ENCODE peak calls at places on chromosomes 13 and 19, in four cellular contexts. U is transverse colon, Y is breast epithelium, I is esophagus muscularis mucosa. K is an unnamed sample. For H3K27me3, the result is how much of the 10 kb centered on the place peaks cover.

GRCh38 chr19:53102701-53103140 is 501 bp downstream of the ZNF160 start:
- DNase-seq in Y (no peak), I (no peak), U (peak), K (no peak)

GRCh38 chr13:48188129-48188528 is 44.9 kb upstream of the ITM2B start:
- DNase-seq in Y (no peak), I (no peak), U (no peak), K (no peak)

GRCh38 chr19:15269806-15270205 is 37.6 kb upstream of the EPHX3 start:
- DNase-seq in I (no peak), Y (no peak), U (no peak), K (no peak)

GRCh38 chr19:32555786-32556185 is 25.2 kb upstream of the PDCD5 start:
- DNase-seq in Y (no peak), I (no peak), U (no peak), K (no peak)

GRCh38 chr19:3958836-3959765 is 11.8 kb downstream of the DAPK3 start:
- DNase-seq in U (no peak), I (no peak), Y (peak), K (no peak)

GRCh38 chr13:33799950-33800592 is 17.9 kb upstream of the RFC3 start:
- DNase-seq in I (no peak), U (no peak), Y (no peak), K (no peak)

GRCh38 chr13:21833921-21834320 is 163.0 kb downstream of the FGF9 start:
- DNase-seq in I (no peak), U (no peak), Y (peak), K (no peak)

GRCh38 chr19:3162418-3163229 is 15.9 kb upstream of the S1PR4 start:
- DNase-seq in U (no peak), Y (no peak), I (no peak), K (no peak)

GRCh38 chr13:29304148-29304547 is 291.3 kb downstream of the SLC7A1 start:
- DNase-seq in U (no peak), Y (no peak), I (no peak), K (no peak)

GRCh38 chr19:32287811-32288227 is 57.6 kb upstream of the ZNF507 start:
- DNase-seq in Y (peak), U (peak), I (peak), K (peak)

GRCh38 chr19:58439576-58440554 is at the start of gene ZNF132:
- DNase-seq in I (peak), Y (peak), U (peak), K (peak)
- H3K27me3 ChIP-seq in I (under half), Y (under half), U (under half), K (under half)

GRCh38 chr19:51689751-51690358 is 3.3 kb upstream of the SPACA6 start:
- DNase-seq in Y (no peak), U (peak), I (peak), K (no peak)

GRCh38 chr19:51691122-51692064 is 1.7 kb upstream of the SPACA6 start:
- DNase-seq in I (peak), U (no peak), Y (no peak), K (no peak)

GRCh38 chr19:51688665-51689571 is 4.2 kb upstream of the SPACA6 start:
- DNase-seq in I (peak), Y (peak), U (peak), K (peak)

GRCh38 chr19:51692065-51692915 is 840 bp upstream of the SPACA6 start:
- DNase-seq in U (no peak), I (no peak), Y (no peak), K (no peak)

DNA sequence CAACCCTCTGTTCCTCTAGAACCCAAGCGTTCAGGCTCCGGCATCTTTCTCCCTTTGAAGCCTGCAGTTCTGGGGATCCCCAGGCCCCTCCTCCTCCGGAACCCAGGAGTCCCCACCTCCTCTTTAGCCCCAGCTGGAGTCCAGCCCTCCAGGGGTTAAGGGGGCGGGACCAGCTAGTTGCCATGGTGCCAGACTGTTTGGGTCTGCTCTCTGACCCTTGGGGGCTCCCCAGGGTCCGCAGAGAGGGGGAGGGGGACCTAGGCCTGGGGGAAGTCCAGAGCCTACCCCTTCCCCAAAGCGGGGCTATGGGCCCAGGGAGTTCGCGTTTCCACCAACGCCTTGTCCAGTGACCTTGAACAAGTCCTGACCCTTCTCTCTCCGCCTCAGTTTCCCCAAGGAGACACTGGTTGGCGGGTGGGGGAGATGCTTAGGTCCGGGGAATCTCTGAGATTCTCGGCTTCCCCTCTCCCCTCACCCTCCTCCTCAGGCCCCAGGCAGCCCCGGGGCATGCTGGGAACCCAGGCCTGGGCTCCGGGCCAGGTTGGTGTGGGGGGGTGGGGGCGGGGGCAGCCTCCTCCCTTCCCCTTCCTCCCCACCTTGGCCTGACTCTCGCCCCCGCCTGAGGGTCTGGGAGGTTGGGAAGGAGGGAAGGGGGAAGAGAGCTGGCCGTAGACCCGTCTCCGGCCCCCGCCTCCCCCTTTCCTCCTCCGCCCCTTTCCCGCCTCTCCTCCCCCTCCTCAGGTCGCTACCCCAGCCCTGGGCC is 2.6 kb upstream of the SPACA6 start:
- DNase-seq in Y (peak), U (peak), I (peak), K (peak)
- TF ChIP-seq POLR2AphosphoS5 in Y (peak), U (peak), I (peak), K (peak)

GRCh38 chr19:1440418-1440801 is 2.2 kb downstream of the RPS15 start:
- DNase-seq in I (no peak), Y (no peak), U (no peak), K (no peak)

GRCh38 chr19:1438933-1439358 is 750 bp downstream of the RPS15 start:
- DNase-seq in I (no peak), Y (no peak), U (no peak), K (no peak)

GRCh38 chr19:1441022-1441426 is 2.8 kb downstream of the RPS15 start:
- DNase-seq in I (no peak), U (no peak), Y (no peak), K (no peak)

GRCh38 chr19:1445185-1445931 is 4.6 kb upstream of the APC2 start:
- DNase-seq in Y (no peak), I (no peak), U (peak), K (peak)

GRCh38 chr19:1441677-1442438 is 3.7 kb downstream of the RPS15 start:
- DNase-seq in Y (no peak), U (no peak), I (no peak), K (no peak)
- TF ChIP-seq POLR2A in Y (no peak), U (no peak), I (no peak), K (no peak)

DNA sequence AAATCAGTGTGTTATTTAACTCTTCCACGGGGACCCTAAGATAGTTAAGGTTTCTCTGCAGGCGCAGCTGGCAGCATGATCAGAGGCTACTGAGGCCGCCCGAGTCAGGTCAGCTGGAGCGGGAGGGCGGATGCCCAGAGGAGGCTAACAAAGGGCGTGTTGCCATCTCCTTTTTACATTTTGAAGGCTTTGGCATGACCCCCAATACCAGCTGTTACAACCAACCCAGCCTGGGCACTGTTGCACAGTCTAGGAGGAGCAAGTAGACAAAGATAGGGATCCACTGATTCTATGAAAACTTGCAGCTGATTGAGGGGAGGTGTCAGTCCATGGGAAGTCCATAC is 15.7 kb downstream of the COL4A2 start:
- DNase-seq in I (no peak), Y (no peak), U (no peak), K (no peak)
- H3K27me3 ChIP-seq in I (under half), Y (under half), U (under half), K (under half)

GRCh38 chr19:12155324-12155723 is 1.2 kb downstream of the ZNF625 start:
- DNase-seq in Y (no peak), U (no peak), I (no peak), K (no peak)

GRCh38 chr19:12159773-12160414 is 3.0 kb upstream of the ZNF136 start:
- DNase-seq in Y (no peak), I (no peak), U (no peak), K (no peak)

GRCh38 chr19:12156254-12157058 is at the start of gene ZNF625:
- DNase-seq in U (peak), I (peak), Y (peak), K (peak)
- TF ChIP-seq POLR2AphosphoS5 in U (peak), I (peak), Y (no peak), K (peak)

GRCh38 chr19:13839193-13839937 is 37.6 kb upstream of the NANOS3 start:
- DNase-seq in Y (peak), I (peak), U (peak), K (peak)
- TF ChIP-seq POLR2A in Y (no peak), I (no peak), U (peak), K (peak)

GRCh38 chr19:45940515-45940805 is 25.9 kb upstream of the NANOS2 start:
- DNase-seq in U (no peak), I (no peak), Y (no peak), K (no peak)

GRCh38 chr19:45935267-45935666 is 20.7 kb upstream of the NANOS2 start:
- DNase-seq in Y (no peak), I (no peak), U (no peak), K (no peak)

GRCh38 chr19:45934551-45935230 is 20.1 kb upstream of the NANOS2 start:
- DNase-seq in I (no peak), U (no peak), Y (no peak), K (no peak)

GRCh38 chr19:45938733-45939319 is 24.2 kb upstream of the NANOS2 start:
- DNase-seq in Y (no peak), U (no peak), I (no peak), K (no peak)

DNA sequence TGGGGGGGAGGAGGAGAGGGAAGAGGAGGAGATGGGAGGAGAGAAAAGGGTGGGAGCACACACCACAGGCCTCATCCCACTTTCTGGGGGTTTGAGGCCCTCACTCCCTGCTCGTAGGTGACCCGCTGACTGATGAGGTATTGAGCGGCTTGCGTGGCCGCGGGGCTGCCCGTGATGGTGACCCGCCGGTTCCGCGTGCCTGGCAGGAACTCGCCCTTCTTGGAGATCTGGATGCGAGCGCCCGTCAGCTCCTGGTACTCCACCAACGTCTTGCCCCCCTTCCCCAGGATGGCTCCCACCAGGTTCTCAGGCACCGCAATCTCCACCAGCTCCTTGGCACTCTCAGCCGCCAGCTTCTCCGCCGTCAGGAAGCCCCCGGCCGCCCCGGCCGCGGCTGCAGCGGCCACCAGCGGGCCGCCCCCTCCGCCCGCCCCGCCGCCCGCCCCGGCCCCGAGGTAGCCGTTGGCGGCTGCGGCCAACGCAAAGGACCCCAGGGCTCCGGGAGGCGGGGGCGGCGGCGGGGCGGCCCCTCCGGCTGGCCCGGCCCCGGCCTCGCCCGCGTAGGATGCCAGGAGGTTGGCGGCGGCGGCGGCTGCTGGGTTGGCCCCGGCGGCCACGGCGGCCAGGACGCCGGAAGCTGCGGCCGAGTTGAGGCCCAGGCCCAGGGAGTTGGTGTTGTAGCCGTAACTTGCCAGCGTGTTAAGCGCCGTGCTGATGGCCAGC is 25.4 kb upstream of the NANOS2 start:
- DNase-seq in Y (no peak), U (no peak), I (no peak), K (no peak)
- H3K27me3 ChIP-seq in Y (under half), U (half or more), I (under half), K (under half)

DNA sequence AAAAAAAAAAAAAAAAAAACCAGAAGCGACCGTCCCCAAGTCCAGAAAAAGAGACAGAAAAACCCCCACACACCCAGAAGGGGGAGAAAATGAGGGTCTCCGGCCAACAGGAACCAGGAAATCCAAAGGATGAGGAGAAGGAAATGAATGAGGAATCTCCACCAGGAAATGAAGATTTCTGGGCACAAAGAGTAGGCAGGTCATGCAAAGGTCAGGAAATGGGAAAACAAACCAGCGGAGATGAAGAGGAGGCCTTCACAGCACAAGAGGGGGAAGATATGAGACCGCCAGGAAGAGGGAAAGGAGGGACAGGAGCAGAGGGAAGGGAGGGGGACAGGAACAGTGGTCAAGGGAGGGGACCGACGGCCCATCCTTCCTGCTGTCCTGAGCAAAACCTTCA is 5.8 kb downstream of the TEAD2 start:
- DNase-seq in U (no peak), Y (no peak), I (no peak), K (no peak)
- TF ChIP-seq POLR2AphosphoS5 in U (no peak), Y (no peak), I (no peak), K (no peak)

K was measured in prostate gland.